ENCODE peak calls at places on chromosome 13, in six cellular contexts. B is astrocyte of the spinal cord, G is AG10803, N is tibial artery, W is A549, R is MM.1S. Z is an unnamed sample.

GRCh38 chr13:90103099-90103784 is 1244.2 kb upstream of the MIR17HG start:
- DNase-seq in B (no peak), G (no peak), N (no peak), W (no peak), R (no peak), Z (no peak)

GRCh38 chr13:94660695-94661324 is 51.5 kb downstream of the SOX21 start:
- DNase-seq in B (peak), G (peak), N (no peak), W (peak), R (peak), Z (peak)

GRCh38 chr13:102847272-102848234 is 1.7 kb downstream of the ERCC5 start:
- DNase-seq in B (peak), G (peak), N (no peak), W (no peak), R (peak), Z (peak)

GRCh38 chr13:76725211-76725610 is 161.0 kb downstream of the KCTD12 start:
- DNase-seq in B (peak), G (peak), N (no peak), W (no peak), R (no peak), Z (peak)

GRCh38 chr13:77751513-77752456 is 54.3 kb downstream of the SLAIN1 start:
- DNase-seq in B (peak), G (peak), N (no peak), W (peak), R (peak), Z (peak)

GRCh38 chr13:87669379-87669978 is 1.7 kb upstream of the SLITRK5 start:
- DNase-seq in B (peak), G (no peak), N (no peak), W (no peak), R (peak), Z (peak)

GRCh38 chr13:109419896-109420295 is 366.5 kb downstream of the IRS2 start:
- DNase-seq in B (no peak), G (no peak), N (no peak), W (no peak), R (no peak), Z (no peak)

GRCh38 chr13:95404141-95404882 is 103.1 kb upstream of the ABCC4 start:
- DNase-seq in B (peak), G (peak), N (peak), W (peak), R (peak), Z (peak)

GRCh38 chr13:97879646-97880297 is 73.7 kb upstream of the IPO5 start:
- DNase-seq in B (peak), G (peak), N (no peak), W (peak), R (no peak), Z (peak)

GRCh38 chr13:39263033-39263432 is 224.8 kb downstream of the NHLRC3 start:
- DNase-seq in B (peak), G (peak), N (no peak), W (peak), R (peak), Z (peak)

GRCh38 chr13:106587787-106588186 is 19.9 kb upstream of the ARGLU1 start:
- DNase-seq in B (no peak), G (no peak), N (no peak), W (no peak), R (peak), Z (no peak)

GRCh38 chr13:40164137-40164536 is 502.3 kb downstream of the FOXO1 start:
- DNase-seq in B (no peak), G (no peak), N (no peak), W (peak), R (no peak), Z (peak)

GRCh38 chr13:106520205-106521004 is 15.1 kb downstream of the EFNB2 start:
- DNase-seq in B (peak), G (peak), N (no peak), W (no peak), R (no peak), Z (peak)

GRCh38 chr13:97004096-97004876 is 10.0 kb upstream of the OXGR1 start:
- DNase-seq in B (peak), G (peak), N (no peak), W (no peak), R (no peak), Z (peak)

GRCh38 chr13:84571264-84571663 is 689.0 kb upstream of the SLITRK1 start:
- DNase-seq in B (no peak), G (no peak), N (no peak), W (no peak), R (peak), Z (no peak)

GRCh38 chr13:84570831-84571230 is 688.6 kb upstream of the SLITRK1 start:
- DNase-seq in B (no peak), G (no peak), N (no peak), W (no peak), R (no peak), Z (no peak)

GRCh38 chr13:84574851-84575250 is 692.6 kb upstream of the SLITRK1 start:
- DNase-seq in B (peak), G (peak), N (no peak), W (no peak), R (peak), Z (peak)
- TF ChIP-seq CTCF in B (peak), G (peak), N (no peak), W (no peak), R (peak), Z (peak)

DNA sequence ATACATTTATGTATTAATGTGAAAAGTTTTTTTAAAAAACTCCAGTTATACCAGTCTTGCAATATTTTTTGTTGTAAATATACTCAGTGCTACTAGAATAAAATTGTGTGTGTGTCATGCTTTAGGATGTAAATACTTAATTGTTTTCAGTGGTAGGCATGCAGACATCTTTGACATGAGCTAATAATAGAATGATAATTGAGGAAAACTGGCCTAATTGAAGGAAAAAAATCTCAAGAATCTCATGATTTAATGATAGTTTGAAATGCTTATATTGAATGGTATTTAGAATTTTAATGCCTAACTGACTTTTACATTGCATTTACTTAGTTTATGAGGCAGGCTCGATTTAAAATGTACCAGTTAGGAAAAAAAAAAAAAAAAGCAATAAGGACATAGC is 3.2 kb upstream of the MAB21L1 start:
- DNase-seq in B (no peak), G (no peak), N (no peak), W (no peak), R (no peak), Z (no peak)
- H3K4me3 ChIP-seq in B (no peak), G (no peak), N (no peak), W (no peak), R (no peak), Z (no peak)

DNA sequence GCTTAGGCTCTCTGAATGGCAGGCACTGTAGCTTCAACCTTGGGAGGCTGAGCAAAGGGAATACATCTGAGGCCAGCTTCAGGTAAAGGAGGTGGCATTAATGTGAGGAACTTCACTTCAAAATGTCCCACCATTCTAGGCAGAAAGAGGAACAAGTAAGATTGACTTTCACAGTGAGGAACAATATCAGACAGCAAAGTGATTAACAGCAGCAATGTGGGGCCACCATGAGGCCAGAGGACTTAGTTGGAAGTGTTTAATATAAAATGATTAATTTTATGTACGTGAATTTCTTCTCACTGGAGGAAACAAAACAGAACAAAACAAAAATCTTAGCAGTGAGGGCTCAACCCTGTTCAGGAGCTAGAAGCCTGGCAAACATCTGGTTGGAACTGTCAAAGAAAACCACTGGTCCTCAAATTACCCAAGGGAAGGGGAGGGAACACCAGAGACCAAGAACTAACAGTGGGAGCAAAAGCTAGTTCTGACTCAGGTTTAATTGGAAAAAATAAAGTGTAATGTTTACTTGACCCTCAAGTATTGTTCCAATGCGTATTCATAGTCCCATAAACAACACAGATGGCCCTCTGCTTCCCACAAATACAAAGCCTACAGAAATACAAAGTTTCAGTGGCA is 43.9 kb upstream of the FRY start:
- DNase-seq in B (no peak), G (no peak), N (no peak), W (no peak), R (no peak), Z (no peak)
- TF ChIP-seq CTCF in B (no peak), G (no peak), N (no peak), W (no peak), R (no peak), Z (no peak)

GRCh38 chr13:35472308-35473008 is 4.0 kb downstream of the MAB21L1 start:
- DNase-seq in B (peak), G (no peak), N (no peak), W (no peak), R (peak), Z (no peak)

GRCh38 chr13:35469781-35470380 is 6.6 kb downstream of the MAB21L1 start:
- DNase-seq in B (no peak), G (no peak), N (no peak), W (no peak), R (no peak), Z (no peak)

GRCh38 chr13:35470671-35471465 is 5.6 kb downstream of the MAB21L1 start:
- DNase-seq in B (peak), G (peak), N (peak), W (no peak), R (no peak), Z (peak)

GRCh38 chr13:35474551-35474950 is 1.9 kb downstream of the MAB21L1 start:
- DNase-seq in B (peak), G (no peak), N (no peak), W (no peak), R (no peak), Z (no peak)

GRCh38 chr13:35471466-35472307 is 4.8 kb downstream of the MAB21L1 start:
- DNase-seq in B (peak), G (peak), N (no peak), W (no peak), R (no peak), Z (peak)
- H3K4me3 ChIP-seq in B (peak), G (peak), N (peak), W (no peak), R (no peak), Z (no peak)

Z was measured in fibroblast of pulmonary artery.